ENCODE peak calls at places on chromosomes 12 and 14, in eight cellular contexts. One of them, this sample, is unnamed.

GRCh38 chr14:103115845-103116572 is 7.3 kb upstream of the TNFAIP2 start:
- DNase-seq in cardiac muscle cell: no peak
- DNase-seq in fibroblast of pulmonary artery: peak
- DNase-seq in upper lobe of right lung: no peak
- DNase-seq in hepatocyte: no peak
- DNase-seq in stomach: no peak
- DNase-seq in GM12864: no peak
- DNase-seq in cardiac fibroblast: no peak
- DNase-seq in this sample: no peak

GRCh38 chr14:57751400-57751799 is 114.5 kb downstream of the SLC35F4 start:
- DNase-seq in fibroblast of pulmonary artery: no peak
- DNase-seq in cardiac fibroblast: no peak
- DNase-seq in cardiac muscle cell: no peak
- DNase-seq in stomach: no peak
- DNase-seq in hepatocyte: no peak
- DNase-seq in upper lobe of right lung: no peak
- DNase-seq in GM12864: no peak
- DNase-seq in this sample: no peak

GRCh38 chr12:128449146-128449894 is 182.3 kb downstream of the TMEM132C start:
- DNase-seq in cardiac muscle cell: no peak
- DNase-seq in cardiac fibroblast: peak
- DNase-seq in GM12864: no peak
- DNase-seq in stomach: no peak
- DNase-seq in hepatocyte: no peak
- DNase-seq in fibroblast of pulmonary artery: no peak
- DNase-seq in upper lobe of right lung: no peak
- DNase-seq in this sample: no peak

GRCh38 chr14:104695660-104696000 is 6.2 kb downstream of the INF2 start:
- DNase-seq in stomach: no peak
- DNase-seq in GM12864: no peak
- DNase-seq in hepatocyte: no peak
- DNase-seq in cardiac muscle cell: no peak
- DNase-seq in fibroblast of pulmonary artery: no peak
- DNase-seq in upper lobe of right lung: no peak
- DNase-seq in cardiac fibroblast: no peak
- DNase-seq in this sample: no peak

GRCh38 chr14:105924951-105925591 is 398.7 kb downstream of the TMEM121 start:
- DNase-seq in cardiac fibroblast: no peak
- DNase-seq in stomach: no peak
- DNase-seq in cardiac muscle cell: no peak
- DNase-seq in hepatocyte: no peak
- DNase-seq in fibroblast of pulmonary artery: no peak
- DNase-seq in upper lobe of right lung: peak
- DNase-seq in GM12864: no peak
- DNase-seq in this sample: no peak

GRCh38 chr12:116876151-116876869 is 4.9 kb downstream of the HRK start:
- DNase-seq in stomach: no peak
- DNase-seq in fibroblast of pulmonary artery: no peak
- DNase-seq in GM12864: no peak
- DNase-seq in upper lobe of right lung: no peak
- DNase-seq in hepatocyte: no peak
- DNase-seq in cardiac fibroblast: no peak
- DNase-seq in cardiac muscle cell: peak
- DNase-seq in this sample: no peak

GRCh38 chr12:116592116-116592637 is 33.0 kb downstream of the MAP1LC3B2 start:
- DNase-seq in fibroblast of pulmonary artery: peak
- DNase-seq in hepatocyte: peak
- DNase-seq in stomach: peak
- DNase-seq in GM12864: no peak
- DNase-seq in cardiac muscle cell: peak
- DNase-seq in cardiac fibroblast: peak
- DNase-seq in upper lobe of right lung: peak
- DNase-seq in this sample: no peak

GRCh38 chr12:60494249-60494648 is 898.4 kb downstream of the SLC16A7 start:
- DNase-seq in cardiac fibroblast: peak
- DNase-seq in upper lobe of right lung: no peak
- DNase-seq in stomach: no peak
- DNase-seq in cardiac muscle cell: peak
- DNase-seq in fibroblast of pulmonary artery: peak
- DNase-seq in hepatocyte: peak
- DNase-seq in GM12864: no peak
- DNase-seq in this sample: no peak

GRCh38 chr14:61298834-61299233 is 17.7 kb upstream of the TMEM30B start:
- DNase-seq in stomach: no peak
- DNase-seq in fibroblast of pulmonary artery: no peak
- DNase-seq in cardiac fibroblast: no peak
- DNase-seq in cardiac muscle cell: no peak
- DNase-seq in hepatocyte: no peak
- DNase-seq in upper lobe of right lung: no peak
- DNase-seq in GM12864: no peak
- DNase-seq in this sample: no peak

GRCh38 chr12:50185975-50186663 is 18.9 kb upstream of the CERS5 start:
- DNase-seq in cardiac fibroblast: peak
- DNase-seq in cardiac muscle cell: peak
- DNase-seq in GM12864: no peak
- DNase-seq in hepatocyte: no peak
- DNase-seq in stomach: no peak
- DNase-seq in upper lobe of right lung: no peak
- DNase-seq in fibroblast of pulmonary artery: peak
- DNase-seq in this sample: no peak

GRCh38 chr14:94562019-94562418 is 777 bp downstream of the SERPINA4 start:
- DNase-seq in GM12864: no peak
- DNase-seq in fibroblast of pulmonary artery: no peak
- DNase-seq in stomach: no peak
- DNase-seq in cardiac muscle cell: no peak
- DNase-seq in cardiac fibroblast: no peak
- DNase-seq in hepatocyte: no peak
- DNase-seq in upper lobe of right lung: peak
- DNase-seq in this sample: no peak

GRCh38 chr12:130709151-130710000 is 6.7 kb downstream of the RIMBP2 start:
- DNase-seq in GM12864: no peak
- DNase-seq in stomach: peak
- DNase-seq in cardiac fibroblast: no peak
- DNase-seq in cardiac muscle cell: no peak
- DNase-seq in fibroblast of pulmonary artery: no peak
- DNase-seq in hepatocyte: no peak
- DNase-seq in upper lobe of right lung: no peak
- DNase-seq in this sample: no peak

GRCh38 chr12:100955139-100955538 is 160.6 kb downstream of the ANO4 start:
- DNase-seq in GM12864: no peak
- DNase-seq in fibroblast of pulmonary artery: peak
- DNase-seq in upper lobe of right lung: no peak
- DNase-seq in hepatocyte: peak
- DNase-seq in cardiac fibroblast: peak
- DNase-seq in cardiac muscle cell: peak
- DNase-seq in stomach: no peak
- DNase-seq in this sample: no peak

GRCh38 chr12:42118136-42118879 is 26.4 kb downstream of the GXYLT1 start:
- DNase-seq in GM12864: no peak
- DNase-seq in fibroblast of pulmonary artery: no peak
- DNase-seq in stomach: no peak
- DNase-seq in hepatocyte: no peak
- DNase-seq in cardiac fibroblast: no peak
- DNase-seq in upper lobe of right lung: no peak
- DNase-seq in cardiac muscle cell: no peak
- DNase-seq in this sample: no peak

GRCh38 chr12:52612431-52613290 is 5.7 kb downstream of the KRT73 start:
- DNase-seq in hepatocyte: no peak
- DNase-seq in fibroblast of pulmonary artery: no peak
- DNase-seq in upper lobe of right lung: no peak
- DNase-seq in cardiac muscle cell: no peak
- DNase-seq in GM12864: no peak
- DNase-seq in cardiac fibroblast: no peak
- DNase-seq in stomach: no peak
- DNase-seq in this sample: no peak

GRCh38 chr12:75115748-75116147 is 93.9 kb downstream of the KCNC2 start:
- DNase-seq in cardiac muscle cell: no peak
- DNase-seq in GM12864: no peak
- DNase-seq in cardiac fibroblast: no peak
- DNase-seq in stomach: no peak
- DNase-seq in fibroblast of pulmonary artery: no peak
- DNase-seq in upper lobe of right lung: no peak
- DNase-seq in hepatocyte: no peak
- DNase-seq in this sample: no peak

GRCh38 chr14:41925409-41925808 is 318.7 kb downstream of the LRFN5 start:
- DNase-seq in stomach: no peak
- DNase-seq in cardiac muscle cell: peak
- DNase-seq in GM12864: no peak
- DNase-seq in upper lobe of right lung: no peak
- DNase-seq in hepatocyte: peak
- DNase-seq in fibroblast of pulmonary artery: peak
- DNase-seq in cardiac fibroblast: peak
- DNase-seq in this sample: no peak

GRCh38 chr14:73802431-73803188 is 49.0 kb upstream of the PTGR2 start:
- DNase-seq in stomach: no peak
- DNase-seq in upper lobe of right lung: no peak
- DNase-seq in cardiac muscle cell: peak
- DNase-seq in cardiac fibroblast: peak
- DNase-seq in fibroblast of pulmonary artery: no peak
- DNase-seq in hepatocyte: peak
- DNase-seq in GM12864: no peak
- DNase-seq in this sample: no peak

GRCh38 chr12:54716284-54716683 is 68.1 kb upstream of the DCD start:
- DNase-seq in hepatocyte: peak
- DNase-seq in upper lobe of right lung: no peak
- DNase-seq in cardiac muscle cell: peak
- DNase-seq in cardiac fibroblast: no peak
- DNase-seq in stomach: no peak
- DNase-seq in GM12864: no peak
- DNase-seq in fibroblast of pulmonary artery: no peak
- DNase-seq in this sample: no peak

GRCh38 chr12:22527999-22528398 is 16.3 kb downstream of the C2CD5 start:
- DNase-seq in GM12864: no peak
- DNase-seq in cardiac fibroblast: peak
- DNase-seq in cardiac muscle cell: peak
- DNase-seq in hepatocyte: no peak
- DNase-seq in fibroblast of pulmonary artery: peak
- DNase-seq in stomach: no peak
- DNase-seq in upper lobe of right lung: no peak
- DNase-seq in this sample: no peak

GRCh38 chr12:51520576-51521325 is 70.3 kb upstream of the SCN8A start:
- DNase-seq in stomach: no peak
- DNase-seq in GM12864: no peak
- DNase-seq in hepatocyte: no peak
- DNase-seq in fibroblast of pulmonary artery: no peak
- DNase-seq in upper lobe of right lung: no peak
- DNase-seq in cardiac fibroblast: no peak
- DNase-seq in cardiac muscle cell: no peak
- DNase-seq in this sample: no peak

GRCh38 chr14:35747379-35747778 is 61.7 kb downstream of the RALGAPA1 start:
- DNase-seq in GM12864: no peak
- DNase-seq in fibroblast of pulmonary artery: peak
- DNase-seq in cardiac fibroblast: peak
- DNase-seq in stomach: no peak
- DNase-seq in cardiac muscle cell: peak
- DNase-seq in hepatocyte: no peak
- DNase-seq in upper lobe of right lung: no peak
- DNase-seq in this sample: no peak

GRCh38 chr14:96905825-96906224 is 108.6 kb downstream of the VRK1 start:
- DNase-seq in cardiac fibroblast: peak
- DNase-seq in stomach: no peak
- DNase-seq in upper lobe of right lung: no peak
- DNase-seq in fibroblast of pulmonary artery: peak
- DNase-seq in cardiac muscle cell: peak
- DNase-seq in hepatocyte: no peak
- DNase-seq in GM12864: no peak
- DNase-seq in this sample: no peak

GRCh38 chr14:90109858-90110257 is 48.1 kb downstream of the KCNK13 start:
- DNase-seq in GM12864: no peak
- DNase-seq in fibroblast of pulmonary artery: no peak
- DNase-seq in stomach: no peak
- DNase-seq in upper lobe of right lung: no peak
- DNase-seq in hepatocyte: no peak
- DNase-seq in cardiac muscle cell: no peak
- DNase-seq in cardiac fibroblast: no peak
- DNase-seq in this sample: no peak

GRCh38 chr12:88325076-88325827 is 183.1 kb downstream of the TMTC3 start:
- DNase-seq in hepatocyte: peak
- DNase-seq in stomach: no peak
- DNase-seq in GM12864: no peak
- DNase-seq in fibroblast of pulmonary artery: peak
- DNase-seq in cardiac muscle cell: peak
- DNase-seq in upper lobe of right lung: no peak
- DNase-seq in cardiac fibroblast: peak
- DNase-seq in this sample: no peak
- TF ChIP-seq CTCF in hepatocyte: no peak
- TF ChIP-seq CTCF in stomach: no peak
- TF ChIP-seq CTCF in GM12864: no peak
- TF ChIP-seq CTCF in fibroblast of pulmonary artery: peak
- TF ChIP-seq CTCF in cardiac muscle cell: peak
- TF ChIP-seq CTCF in upper lobe of right lung: no peak
- TF ChIP-seq CTCF in cardiac fibroblast: peak
- TF ChIP-seq CTCF in this sample: no peak

GRCh38 chr14:56280843-56281242 is 162.6 kb downstream of the PELI2 start:
- DNase-seq in GM12864: no peak
- DNase-seq in upper lobe of right lung: no peak
- DNase-seq in fibroblast of pulmonary artery: no peak
- DNase-seq in stomach: no peak
- DNase-seq in hepatocyte: no peak
- DNase-seq in cardiac fibroblast: no peak
- DNase-seq in cardiac muscle cell: no peak
- DNase-seq in this sample: no peak
- TF ChIP-seq CTCF in GM12864: no peak
- TF ChIP-seq CTCF in upper lobe of right lung: no peak
- TF ChIP-seq CTCF in fibroblast of pulmonary artery: peak
- TF ChIP-seq CTCF in stomach: no peak
- TF ChIP-seq CTCF in hepatocyte: peak
- TF ChIP-seq CTCF in cardiac fibroblast: peak
- TF ChIP-seq CTCF in cardiac muscle cell: peak
- TF ChIP-seq CTCF in this sample: no peak

GRCh38 chr14:64680013-64680674 is 24.1 kb upstream of the PLEKHG3 start:
- DNase-seq in upper lobe of right lung: no peak
- DNase-seq in GM12864: no peak
- DNase-seq in cardiac fibroblast: no peak
- DNase-seq in fibroblast of pulmonary artery: no peak
- DNase-seq in hepatocyte: peak
- DNase-seq in stomach: peak
- DNase-seq in cardiac muscle cell: no peak
- DNase-seq in this sample: no peak
- TF ChIP-seq CTCF in upper lobe of right lung: no peak
- TF ChIP-seq CTCF in GM12864: no peak
- TF ChIP-seq CTCF in cardiac fibroblast: no peak
- TF ChIP-seq CTCF in fibroblast of pulmonary artery: no peak
- TF ChIP-seq CTCF in hepatocyte: no peak
- TF ChIP-seq CTCF in stomach: no peak
- TF ChIP-seq CTCF in cardiac muscle cell: no peak
- TF ChIP-seq CTCF in this sample: no peak

DNA sequence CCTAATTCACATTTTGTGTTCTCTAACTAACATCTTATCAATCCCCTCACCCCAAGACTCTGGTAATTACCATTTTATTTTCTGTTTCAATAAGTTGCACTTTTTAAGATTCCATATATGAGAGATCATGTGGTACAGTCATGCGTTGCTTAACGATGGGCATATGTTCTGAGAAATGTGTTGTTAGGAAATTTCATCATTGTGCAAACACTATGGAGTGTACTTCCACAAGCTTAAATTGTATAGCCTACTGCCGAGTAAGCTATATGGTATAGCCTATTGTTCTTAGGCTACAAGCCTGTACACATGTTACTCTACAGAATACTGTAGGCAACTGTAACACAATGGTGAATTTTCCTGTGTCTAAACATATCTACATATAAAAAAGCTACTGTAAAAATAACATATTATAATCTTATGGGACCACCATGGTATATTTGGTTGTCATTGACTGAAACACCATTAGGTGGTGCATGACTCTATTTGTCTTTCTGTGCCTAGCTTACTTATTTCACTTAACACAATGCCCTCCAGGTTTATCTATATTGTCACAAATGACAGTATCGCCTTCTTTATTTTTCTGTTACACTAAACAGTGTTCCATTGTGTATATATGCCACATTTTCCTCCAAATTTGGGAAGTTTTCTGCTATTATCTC is 473.4 kb upstream of the LMO3 start:
- DNase-seq in GM12864: no peak
- DNase-seq in upper lobe of right lung: no peak
- DNase-seq in stomach: no peak
- DNase-seq in cardiac muscle cell: no peak
- DNase-seq in hepatocyte: no peak
- DNase-seq in cardiac fibroblast: no peak
- DNase-seq in fibroblast of pulmonary artery: no peak
- DNase-seq in this sample: no peak
- TF ChIP-seq CTCF in GM12864: no peak
- TF ChIP-seq CTCF in upper lobe of right lung: no peak
- TF ChIP-seq CTCF in stomach: no peak
- TF ChIP-seq CTCF in cardiac muscle cell: no peak
- TF ChIP-seq CTCF in hepatocyte: no peak
- TF ChIP-seq CTCF in cardiac fibroblast: no peak
- TF ChIP-seq CTCF in fibroblast of pulmonary artery: no peak
- TF ChIP-seq CTCF in this sample: no peak